ENCODE peak calls at places on chromosome 20, in four cellular contexts. F, A, H and X are unnamed samples.

GRCh38 chr20:3209946-3210317 is 634 bp downstream of the ITPA start:
- DNase-seq in F (no peak), A (no peak), H (no peak), X (no peak)

GRCh38 chr20:23629017-23629541 is 8.7 kb downstream of the CST3 start:
- DNase-seq in F (peak; percentile 98), A (no peak), H (no peak), X (peak; percentile 23)

GRCh38 chr20:19453781-19454310 is 241.4 kb downstream of the SLC24A3 start:
- DNase-seq in F (no peak), A (no peak), H (no peak), X (no peak)

GRCh38 chr20:22575087-22575721 is 9.2 kb downstream of the FOXA2 start:
- DNase-seq in F (peak; percentile 23), A (peak; percentile 50), H (no peak), X (no peak)

GRCh38 chr20:4663044-4663443 is 58.7 kb upstream of the PRND start:
- DNase-seq in F (no peak), A (no peak), H (no peak), X (no peak)

GRCh38 chr20:45372646-45373352 is 5.3 kb downstream of the TP53TG5 start:
- DNase-seq in F (no peak), A (peak; percentile 58), H (no peak), X (no peak)

GRCh38 chr20:35546127-35546526 is 4.2 kb downstream of the ERGIC3 start:
- DNase-seq in F (no peak), A (no peak), H (no peak), X (no peak)

GRCh38 chr20:22814475-22815205 is 220.5 kb upstream of the SSTR4 start:
- DNase-seq in F (no peak), A (no peak), H (no peak), X (no peak)

GRCh38 chr20:43442310-43442880 is 15.3 kb upstream of the SRSF6 start:
- DNase-seq in F (peak; percentile 42), A (no peak), H (no peak), X (no peak)

GRCh38 chr20:58719971-58720371 is 27.4 kb downstream of the NPEPL1 start:
- DNase-seq in F (no peak), A (peak; percentile 43), H (no peak), X (no peak)

GRCh38 chr20:40607927-40608326 is 81.1 kb downstream of the MAFB start:
- DNase-seq in F (no peak), A (no peak), H (no peak), X (no peak)

GRCh38 chr20:8404912-8405635 is 273.0 kb downstream of the PLCB1 start:
- DNase-seq in F (no peak), A (no peak), H (peak; percentile 54), X (no peak)

GRCh38 chr20:13819885-13820645 is 35.2 kb downstream of the NDUFAF5 start:
- DNase-seq in F (peak; percentile 70), A (no peak), H (no peak), X (peak; percentile 9)

GRCh38 chr20:24589845-24590192 is 120.4 kb downstream of the SYNDIG1 start:
- DNase-seq in F (no peak), A (peak; percentile 43), H (no peak), X (no peak)

GRCh38 chr20:32971703-32972161 is 32.5 kb downstream of the SUN5 start:
- DNase-seq in F (no peak), A (peak; percentile 46), H (peak; percentile 20), X (no peak)

GRCh38 chr20:10863337-10864060 is 189.7 kb upstream of the JAG1 start:
- DNase-seq in F (no peak), A (no peak), H (no peak), X (no peak)

GRCh38 chr20:45890077-45890996 is 671 bp downstream of the NEURL2 start:
- DNase-seq in F (peak; percentile 92), A (peak; percentile 89), H (no peak), X (peak; percentile 80)

GRCh38 chr20:35558416-35558815 is 16.5 kb downstream of the ERGIC3 start:
- DNase-seq in F (no peak), A (no peak), H (no peak), X (no peak)

GRCh38 chr20:22536956-22537756 is 47.2 kb downstream of the FOXA2 start:
- DNase-seq in F (peak; percentile 87), A (no peak), H (no peak), X (no peak)

GRCh38 chr20:56540415-56540814 is 7.4 kb downstream of the FAM209B start:
- DNase-seq in F (no peak), A (no peak), H (no peak), X (no peak)

GRCh38 chr20:45094864-45095574 is 5.9 kb downstream of the KCNS1 start:
- DNase-seq in F (no peak), A (no peak), H (no peak), X (no peak)

GRCh38 chr20:5569021-5569420 is 181.2 kb upstream of the SHLD1 start:
- DNase-seq in F (peak; percentile 71), A (no peak), H (no peak), X (no peak)

GRCh38 chr20:33130553-33130952 is 37.4 kb upstream of the BPIFA2 start:
- DNase-seq in F (no peak), A (no peak), H (no peak), X (no peak)

GRCh38 chr20:17854307-17854903 is 114.2 kb downstream of the SNX5 start:
- DNase-seq in F (peak; percentile 82), A (no peak), H (no peak), X (peak; percentile 27)

GRCh38 chr20:9235518-9235917 is 166.6 kb downstream of the PLCB4 start:
- DNase-seq in F (no peak), A (no peak), H (no peak), X (no peak)

GRCh38 chr20:9225879-9226278 is 157.0 kb downstream of the PLCB4 start:
- DNase-seq in F (no peak), A (no peak), H (no peak), X (no peak)

GRCh38 chr20:36217226-36217625 is 19.1 kb upstream of the AAR2 start:
- DNase-seq in F (peak; percentile 70), A (peak; percentile 70), H (no peak), X (peak; percentile 70)

GRCh38 chr20:3383878-3384495 is 23.5 kb downstream of the DNAAF9 start:
- DNase-seq in F (no peak), A (no peak), H (no peak), X (no peak)

GRCh38 chr20:31260326-31260932 is 3.0 kb downstream of the DEFB115 start:
- DNase-seq in F (peak; percentile 66), A (no peak), H (no peak), X (peak; percentile 13)

GRCh38 chr20:40335437-40335836 is 353.6 kb downstream of the MAFB start:
- DNase-seq in F (no peak), A (no peak), H (no peak), X (no peak)

GRCh38 chr20:57383447-57384347 is 7.5 kb upstream of the RBM38 start:
- DNase-seq in F (no peak), A (no peak), H (no peak), X (no peak)

GRCh38 chr20:25499031-25499430 is 86.3 kb downstream of the NINL start:
- DNase-seq in F (no peak), A (no peak), H (no peak), X (no peak)

GRCh38 chr20:43430265-43430664 is 27.4 kb upstream of the SRSF6 start:
- DNase-seq in F (no peak), A (peak; percentile 77), H (no peak), X (peak; percentile 59)

DNA sequence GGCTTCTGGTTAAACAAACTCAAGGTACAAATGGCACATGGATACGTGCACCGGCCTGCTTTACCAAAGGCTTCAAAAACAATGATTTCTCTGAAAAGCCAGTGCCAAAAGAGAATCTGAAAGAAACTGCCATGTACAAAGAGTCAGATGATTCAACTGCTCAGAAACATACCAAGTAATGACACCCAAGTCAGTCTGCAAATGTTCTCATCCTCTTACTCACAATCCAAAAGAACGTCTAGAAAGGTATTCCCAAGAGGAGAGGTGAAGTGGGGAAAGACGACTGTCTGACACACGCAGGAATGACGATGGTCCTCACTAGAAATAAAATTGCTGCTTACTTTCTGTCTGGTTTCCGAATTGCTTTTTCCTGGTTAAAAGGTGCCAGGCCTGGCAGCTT is 52.9 kb downstream of the NFATC2 start:
- DNase-seq in F (no peak), A (no peak), H (no peak), X (no peak)
- TF ChIP-seq YY1 in F (no peak), A (no peak), H (no peak), X (no peak)

DNA sequence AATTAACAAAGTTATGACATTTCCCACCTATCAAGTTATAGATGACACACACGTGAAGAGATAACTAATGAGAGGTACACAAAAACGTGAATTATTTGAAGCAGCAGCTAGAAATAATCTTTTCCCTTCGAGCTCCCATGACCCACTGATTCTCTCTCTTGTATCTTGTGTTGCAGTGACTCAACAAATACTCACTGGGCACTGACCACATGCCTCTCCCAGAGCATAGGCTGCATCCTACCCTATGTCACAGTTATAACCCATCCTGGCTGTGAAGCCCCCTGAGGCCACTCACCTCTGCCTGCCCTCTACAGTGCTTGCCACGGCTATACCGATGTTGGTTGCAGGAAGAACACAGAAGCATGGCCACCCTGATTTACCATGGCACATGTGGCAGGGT is 91.8 kb downstream of the INSM1 start:
- DNase-seq in F (no peak), A (no peak), H (no peak), X (no peak)
- H3K4me1 ChIP-seq in F (no peaks in the 10 kb centered on the region), A (peaks cover 20% of the 10 kb centered on the region), H (peaks cover 24% of the 10 kb centered on the region), X (peaks cover 3% of the 10 kb centered on the region)

DNA sequence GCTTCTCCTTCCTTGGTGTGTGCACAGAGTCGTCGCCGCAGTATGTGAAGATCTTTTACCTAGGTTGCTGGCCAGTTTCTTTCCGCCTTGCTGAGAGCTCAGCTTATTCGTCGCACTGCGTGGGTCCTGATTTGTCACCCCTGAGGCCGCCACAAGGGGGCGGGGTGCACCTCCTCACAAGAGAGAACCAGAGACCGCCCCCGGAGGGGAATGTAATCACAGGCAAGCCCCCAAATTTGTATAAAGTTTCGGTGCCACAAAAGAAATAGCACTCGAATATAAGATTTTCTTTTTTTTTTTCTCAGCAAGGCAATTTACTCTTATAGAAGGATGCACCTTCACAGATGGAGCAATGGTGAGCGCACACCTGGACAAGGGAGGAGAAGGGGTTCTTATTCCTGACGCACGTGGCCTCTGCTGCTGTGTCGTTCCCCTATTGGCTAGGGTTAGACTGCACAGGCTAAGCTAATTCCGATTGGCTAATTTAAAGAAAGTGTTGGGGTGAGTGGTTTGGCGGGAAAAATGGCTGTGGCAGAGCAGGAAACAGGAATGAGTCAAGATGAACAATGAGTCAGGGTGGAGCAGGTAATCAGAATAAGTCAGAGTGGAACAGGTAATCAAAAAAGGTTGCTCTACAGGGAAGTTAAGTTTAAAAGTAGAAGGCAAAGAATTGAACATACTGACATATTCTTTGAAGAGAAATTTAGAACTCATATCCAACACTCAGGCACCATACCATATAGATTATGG is 19.5 kb downstream of the NCOA3 start:
- DNase-seq in F (no peak), A (peak; percentile 92), H (no peak), X (no peak)
- TF ChIP-seq SUZ12 in F (no peak), A (no peak), H (no peak), X (no peak)

DNA sequence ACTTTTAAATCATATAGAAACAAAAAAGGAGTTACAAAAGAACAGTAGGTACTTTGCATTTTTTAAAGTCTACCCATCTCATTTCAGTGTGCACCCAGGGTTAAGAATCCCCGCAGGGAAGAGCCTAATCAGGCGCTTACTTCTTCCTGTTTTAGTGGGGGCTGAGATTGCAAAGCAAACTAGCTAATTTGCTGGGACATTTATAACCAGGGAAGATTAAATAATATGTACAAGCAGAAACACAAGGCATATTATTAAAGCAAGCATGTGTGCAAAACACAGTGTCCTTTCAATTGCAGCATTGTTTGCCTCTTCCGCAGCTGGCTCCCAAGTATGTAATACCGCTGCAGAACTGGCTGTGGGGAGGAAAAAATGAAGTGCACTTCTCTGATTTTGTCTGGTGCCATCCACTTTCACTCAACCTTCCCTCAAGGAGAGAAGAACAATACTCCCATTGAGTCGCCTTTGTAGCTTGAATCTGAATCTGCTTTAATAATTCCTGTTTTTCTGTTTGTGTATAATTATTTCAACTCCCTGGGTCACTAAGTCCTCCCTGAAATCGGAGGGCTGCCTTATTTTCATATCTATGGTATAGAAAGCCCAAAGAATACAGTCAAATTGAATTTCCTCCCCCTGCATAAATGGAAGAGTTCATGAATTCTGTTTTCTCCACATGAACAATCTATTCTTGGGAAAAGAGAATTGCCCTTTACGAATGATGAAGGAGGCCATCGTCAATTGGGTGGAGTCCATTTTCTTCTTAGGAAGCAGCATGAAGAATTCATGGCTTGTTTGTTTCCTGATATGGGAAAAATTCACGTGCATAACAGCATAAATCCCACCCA is 23.3 kb upstream of the BCAS1 start:
- DNase-seq in F (no peak), A (no peak), H (no peak), X (no peak)
- TF ChIP-seq YY1 in F (no peak), A (no peak), H (no peak), X (no peak)